ENCODE peak calls at places on chromosomes 7 and 10, in seven cellular contexts. H is bronchial epithelial cell; L is tibial nerve; S is body of pancreas; G is CD8-positive, alpha-beta memory T cell; K is lung; Q is upper lobe of left lung. M is an unnamed sample.

GRCh38 chr10:74419491-74420466 is 268.8 kb downstream of the ADK start:
- DNase-seq in H (peak; percentile 25), L (no peak), S (no peak), G (no peak), K (no peak), Q (no peak), M (no peak)

GRCh38 chr7:101906291-101907260 is 89.2 kb downstream of the CUX1 start:
- DNase-seq in H (no peak), L (no peak), S (no peak), G (no peak), K (no peak), Q (no peak), M (no peak)

GRCh38 chr10:80260295-80261243 is 28.9 kb downstream of the MAT1A start:
- DNase-seq in H (no peak), L (peak; percentile 43), S (peak; percentile 48), G (no peak), K (no peak), Q (no peak), M (peak; percentile 42)

GRCh38 chr7:36911788-36912187 is 187.5 kb upstream of the AOAH start:
- DNase-seq in H (peak; percentile 10), L (no peak), S (no peak), G (no peak), K (no peak), Q (no peak), M (no peak)

GRCh38 chr10:91887075-91887899 is 22.0 kb downstream of the FGFBP3 start:
- DNase-seq in H (no peak), L (peak; percentile 41), S (peak; percentile 41), G (peak; percentile 48), K (no peak), Q (peak; percentile 35), M (no peak)

GRCh38 chr10:131422731-131423130 is 111.2 kb upstream of the TCERG1L start:
- DNase-seq in H (no peak), L (no peak), S (no peak), G (no peak), K (no peak), Q (no peak), M (no peak)

GRCh38 chr10:14219411-14219810 is 111.3 kb downstream of the FRMD4A start:
- DNase-seq in H (no peak), L (no peak), S (no peak), G (no peak), K (no peak), Q (no peak), M (no peak)

GRCh38 chr7:79822620-79823240 is 311.9 kb upstream of the GNAI1 start:
- DNase-seq in H (no peak), L (no peak), S (no peak), G (no peak), K (no peak), Q (no peak), M (no peak)

GRCh38 chr7:107387077-107387476 is 82.8 kb upstream of the GPR22 start:
- DNase-seq in H (no peak), L (no peak), S (no peak), G (no peak), K (no peak), Q (no peak), M (no peak)

GRCh38 chr7:34157137-34157536 is 251.8 kb downstream of the BMPER start:
- DNase-seq in H (no peak), L (no peak), S (no peak), G (no peak), K (no peak), Q (no peak), M (no peak)

GRCh38 chr7:128357366-128357662 is 4.2 kb downstream of the PRRT4 start:
- DNase-seq in H (no peak), L (no peak), S (no peak), G (no peak), K (no peak), Q (no peak), M (no peak)

GRCh38 chr7:128356546-128357365 is 4.7 kb downstream of the PRRT4 start:
- DNase-seq in H (no peak), L (no peak), S (no peak), G (no peak), K (no peak), Q (no peak), M (no peak)

GRCh38 chr7:128359336-128359735 is 2.2 kb downstream of the PRRT4 start:
- DNase-seq in H (no peak), L (no peak), S (no peak), G (no peak), K (no peak), Q (no peak), M (no peak)

GRCh38 chr7:128359939-128360338 is 1.6 kb downstream of the PRRT4 start:
- DNase-seq in H (no peak), L (no peak), S (no peak), G (no peak), K (no peak), Q (no peak), M (no peak)

DNA sequence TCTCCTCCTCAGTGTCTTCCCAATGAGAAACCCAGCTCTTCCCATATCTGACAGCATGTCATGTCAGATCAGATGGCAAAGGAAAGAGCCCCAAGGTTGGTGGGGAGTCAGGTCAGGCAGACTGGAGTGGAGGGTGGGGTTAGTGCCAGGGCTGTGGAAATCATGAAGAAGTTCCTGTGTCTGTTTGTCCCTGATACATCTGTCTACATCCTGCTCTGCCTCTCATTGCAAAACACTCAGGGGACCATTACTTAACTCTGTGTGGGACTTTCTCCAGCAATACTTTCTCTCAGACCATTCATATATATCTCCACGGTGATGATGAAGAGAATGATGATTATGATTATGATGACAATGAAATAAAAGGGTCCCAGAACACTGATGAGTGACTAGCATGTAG is 3.3 kb downstream of the PRRT4 start:
- DNase-seq in H (no peak), L (no peak), S (no peak), G (no peak), K (no peak), Q (no peak), M (no peak)
- H3K27me3 ChIP-seq in H (peaks cover 5% of the 10 kb centered on the region), L (no peaks in the 10 kb centered on the region), S (peaks cover under 1% of the 10 kb centered on the region), G (peaks cover 14% of the 10 kb centered on the region), K (peaks cover 4% of the 10 kb centered on the region), Q (no peaks in the 10 kb centered on the region), M (peaks cover 7% of the 10 kb centered on the region)

GRCh38 chr7:148963583-148964509 is 64.5 kb downstream of the PDIA4 start:
- DNase-seq in H (no peak), L (no peak), S (peak; percentile 23), G (no peak), K (no peak), Q (peak; percentile 26), M (no peak)

GRCh38 chr7:148962515-148962822 is 65.8 kb downstream of the PDIA4 start:
- DNase-seq in H (no peak), L (no peak), S (no peak), G (no peak), K (no peak), Q (no peak), M (no peak)

GRCh38 chr7:148964510-148965267 is 63.6 kb downstream of the PDIA4 start:
- DNase-seq in H (no peak), L (no peak), S (peak; percentile 21), G (no peak), K (no peak), Q (no peak), M (no peak)

GRCh38 chr7:148962823-148963582 is 65.3 kb downstream of the PDIA4 start:
- DNase-seq in H (peak; percentile 63), L (peak; percentile 64), S (peak; percentile 74), G (peak; percentile 76), K (peak; percentile 54), Q (peak; percentile 67), M (peak; percentile 59)

DNA sequence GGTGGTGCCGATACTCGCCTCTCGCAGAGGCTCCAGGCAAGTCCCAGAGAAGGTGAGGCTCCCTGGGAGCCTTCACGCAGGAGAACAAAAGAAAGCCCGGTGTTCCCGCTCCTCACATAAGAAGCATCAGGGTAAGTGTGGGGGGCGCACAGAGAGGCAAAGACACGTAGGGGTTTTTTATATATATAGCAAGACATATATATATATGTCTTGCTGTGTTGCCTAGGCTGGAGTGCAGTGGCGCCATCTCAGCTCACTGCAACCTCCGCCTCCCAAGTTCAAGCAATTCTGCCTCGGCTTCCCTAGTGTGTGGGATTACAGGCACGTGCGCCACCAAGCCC is 61.3 kb downstream of the PDIA4 start:
- DNase-seq in H (no peak), L (no peak), S (no peak), G (no peak), K (no peak), Q (no peak), M (no peak)
- H3K27me3 ChIP-seq in H (no peaks in the 10 kb centered on the region), L (no peaks in the 10 kb centered on the region), S (no peaks in the 10 kb centered on the region), G (no peaks in the 10 kb centered on the region), K (no peaks in the 10 kb centered on the region), Q (no peaks in the 10 kb centered on the region), M (no peaks in the 10 kb centered on the region)

GRCh38 chr10:100817268-100817839 is 72.0 kb downstream of the PAX2 start:
- DNase-seq in H (no peak), L (no peak), S (no peak), G (peak; percentile 18), K (no peak), Q (no peak), M (peak; percentile 27)
- H3K27me3 ChIP-seq in H (peaks cover 26% of the 10 kb centered on the region), L (no peaks in the 10 kb centered on the region), S (no peaks in the 10 kb centered on the region), G (no peaks in the 10 kb centered on the region), K (peaks cover 17% of the 10 kb centered on the region), Q (no peaks in the 10 kb centered on the region), M (peaks cover 73% of the 10 kb centered on the region)

GRCh38 chr10:90860790-90861189 is 3.0 kb upstream of the HTR7 start:
- DNase-seq in H (no peak), L (no peak), S (no peak), G (no peak), K (no peak), Q (no peak), M (no peak)

GRCh38 chr10:90857635-90858488 is at the start of gene HTR7:
- DNase-seq in H (no peak), L (peak; percentile 30), S (peak; percentile 73), G (peak; percentile 69), K (peak; percentile 36), Q (peak; percentile 49), M (peak; percentile 31)

GRCh38 chr10:90856964-90857634 is 740 bp downstream of the HTR7 start:
- DNase-seq in H (no peak), L (no peak), S (no peak), G (peak; percentile 47), K (no peak), Q (no peak), M (no peak)

GRCh38 chr10:90859321-90859751 is 1.5 kb upstream of the HTR7 start:
- DNase-seq in H (peak; percentile 95), L (no peak), S (no peak), G (no peak), K (no peak), Q (no peak), M (no peak)

GRCh38 chr10:90858489-90858968 is 690 bp upstream of the HTR7 start:
- DNase-seq in H (no peak), L (no peak), S (no peak), G (no peak), K (no peak), Q (no peak), M (no peak)
- H3K27me3 ChIP-seq in H (no peaks in the 10 kb centered on the region), L (no peaks in the 10 kb centered on the region), S (peaks cover 24% of the 10 kb centered on the region), G (peaks cover 36% of the 10 kb centered on the region), K (no peaks in the 10 kb centered on the region), Q (peaks cover 6% of the 10 kb centered on the region), M (peaks cover 34% of the 10 kb centered on the region)

DNA sequence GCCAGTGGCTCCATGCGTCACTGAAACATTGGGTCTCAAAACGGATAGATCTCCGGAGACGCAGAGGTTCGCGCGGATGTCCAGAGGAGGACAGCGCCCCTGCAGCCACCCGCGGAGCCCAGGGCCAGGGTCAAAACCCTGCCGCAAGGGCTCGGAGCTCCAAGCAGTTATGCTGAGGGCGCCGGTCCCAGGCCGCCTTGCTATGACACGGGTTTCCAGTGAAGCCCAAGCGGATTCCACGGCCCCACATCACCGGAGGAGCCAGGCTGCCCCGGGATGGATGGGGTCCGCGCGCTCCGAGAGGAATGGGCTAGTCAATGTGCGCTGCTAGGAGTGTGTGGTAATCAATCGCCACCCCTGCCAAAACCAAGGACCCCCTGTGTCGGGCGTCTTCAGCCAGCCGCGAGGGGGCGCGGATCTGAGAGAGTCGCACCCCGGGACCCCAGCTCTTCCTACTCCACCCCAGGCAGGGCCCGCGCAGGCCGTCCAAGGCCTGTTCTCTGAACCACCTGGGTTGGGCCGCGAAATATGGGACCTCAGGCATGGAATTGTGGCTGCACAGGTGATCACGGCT is 5.6 kb upstream of the EMX2 start:
- DNase-seq in H (no peak), L (no peak), S (no peak), G (no peak), K (no peak), Q (no peak), M (no peak)
- H3K27me3 ChIP-seq in H (peaks cover 83% of the 10 kb centered on the region), L (no peaks in the 10 kb centered on the region), S (peaks cover 56% of the 10 kb centered on the region), G (peaks cover 29% of the 10 kb centered on the region), K (peaks cover 20% of the 10 kb centered on the region), Q (peaks cover 63% of the 10 kb centered on the region), M (peaks cover 98% of the 10 kb centered on the region)

M was measured in breast epithelium.